ENCODE peak calls at places on chromosome 1, in eight cellular contexts. T, M, G, I, D, O, R and L are unnamed samples.

GRCh38 chr1:25707280-25708016 is 90.9 kb downstream of the MAN1C1 start:
- DNase-seq in D (no peak), M (no peak), G (peak; percentile 50), T (no peak), O (no peak), R (no peak), I (no peak), L (peak; percentile 71)

GRCh38 chr1:15603050-15603965 is 13.9 kb upstream of the DDI2 start:
- DNase-seq in D (peak; percentile 96), R (peak; percentile 98), I (peak; percentile 86), O (peak; percentile 87), M (peak; percentile 95), T (peak; percentile 78), G (peak; percentile 97), L (peak; percentile 92)

GRCh38 chr1:173333581-173333980 is 126.5 kb upstream of the TNFSF4 start:
- DNase-seq in D (no peak), O (no peak), I (no peak), R (no peak), M (no peak), T (no peak), G (peak; percentile 7), L (no peak)

GRCh38 chr1:59161136-59161535 is 135.8 kb upstream of the FGGY start:
- DNase-seq in T (no peak), D (no peak), M (peak; percentile 37), G (no peak), R (no peak), I (no peak), O (no peak), L (no peak)

GRCh38 chr1:207922554-207922953 is 11.6 kb upstream of the CD34 start:
- DNase-seq in G (no peak), R (no peak), O (no peak), D (no peak), I (no peak), M (no peak), T (no peak), L (no peak)

GRCh38 chr1:51675177-51675780 is 58.4 kb downstream of the OSBPL9 start:
- DNase-seq in T (no peak), M (no peak), R (no peak), I (no peak), O (no peak), D (no peak), G (no peak), L (no peak)

GRCh38 chr1:26159113-26160039 is 497 bp downstream of the FAM110D start:
- DNase-seq in G (no peak), M (no peak), R (no peak), I (no peak), T (no peak), O (no peak), D (no peak), L (no peak)

GRCh38 chr1:67570473-67571143 is 114.4 kb upstream of the GADD45A start:
- DNase-seq in M (peak; percentile 98), D (no peak), I (peak; percentile 97), G (peak; percentile 86), T (no peak), R (no peak), O (no peak), L (peak; percentile 99)

GRCh38 chr1:86382878-86383277 is 13.2 kb downstream of the ODF2L start:
- DNase-seq in R (no peak), I (no peak), D (no peak), G (no peak), O (no peak), M (peak; percentile 60), T (no peak), L (no peak)

GRCh38 chr1:222974496-222974895 is 159.7 kb downstream of the DISP1 start:
- DNase-seq in T (no peak), D (no peak), G (peak; percentile 84), O (no peak), M (peak; percentile 96), I (peak; percentile 19), R (no peak), L (no peak)

GRCh38 chr1:208159542-208160258 is 84.5 kb downstream of the PLXNA2 start:
- DNase-seq in M (peak; percentile 79), D (no peak), G (peak; percentile 93), T (no peak), R (no peak), O (no peak), I (peak; percentile 19), L (no peak)

GRCh38 chr1:90204036-90204594 is 209.2 kb downstream of the ZNF326 start:
- DNase-seq in G (no peak), D (no peak), O (no peak), R (no peak), I (no peak), T (no peak), M (no peak), L (no peak)

GRCh38 chr1:241356187-241356518 is 852 bp downstream of the RGS7 start:
- DNase-seq in R (no peak), I (no peak), G (no peak), D (no peak), T (no peak), M (no peak), O (no peak), L (peak; percentile 4)

GRCh38 chr1:78095618-78096416 is 50.1 kb downstream of the GIPC2 start:
- DNase-seq in G (peak; percentile 90), I (peak; percentile 90), M (peak; percentile 47), T (no peak), D (no peak), O (no peak), R (no peak), L (peak; percentile 93)

GRCh38 chr1:223195281-223195680 is 52.2 kb upstream of the TLR5 start:
- DNase-seq in G (no peak), I (no peak), R (no peak), M (no peak), T (no peak), O (no peak), D (no peak), L (no peak)

GRCh38 chr1:172845371-172845770 is 186.5 kb downstream of the FASLG start:
- DNase-seq in R (no peak), I (no peak), T (no peak), O (no peak), D (no peak), G (no peak), M (peak; percentile 16), L (no peak)

GRCh38 chr1:4133541-4133940 is 233.5 kb upstream of the C1orf174 start:
- DNase-seq in T (no peak), G (no peak), D (no peak), O (no peak), I (no peak), R (no peak), M (no peak), L (no peak)

GRCh38 chr1:72623299-72623708 is 341.0 kb upstream of the NEGR1 start:
- DNase-seq in T (no peak), O (peak; percentile 29), G (peak; percentile 30), M (peak; percentile 60), I (peak; percentile 56), D (no peak), R (no peak), L (peak; percentile 15)